ENCODE peak calls at places on chromosomes 4 and X, in six cellular contexts. G, R, P, K, J and H are unnamed samples.

GRCh38 chrX:51292421-51292820 is 40.2 kb upstream of the NUDT10 start:
- DNase-seq in J (no peak), K (no peak), G (no peak), R (no peak), P (no peak), H (no peak)

GRCh38 chr4:38470708-38471262 is 193.2 kb upstream of the KLF3 start:
- DNase-seq in G (no peak), P (no peak), J (no peak), K (no peak), R (no peak), H (no peak)

GRCh38 chr4:95432466-95432865 is 116.3 kb downstream of the UNC5C start:
- DNase-seq in K (no peak), P (no peak), G (no peak), R (no peak), J (no peak), H (no peak)

GRCh38 chr4:176953021-176953420 is 160.3 kb upstream of the VEGFC start:
- DNase-seq in J (no peak), P (no peak), K (no peak), R (no peak), G (no peak), H (no peak)

GRCh38 chr4:43242611-43243010 is 350.1 kb downstream of the GRXCR1 start:
- DNase-seq in P (no peak), J (no peak), R (no peak), K (no peak), G (no peak), H (no peak)

GRCh38 chrX:69021095-69021494 is 144.2 kb downstream of the PJA1 start:
- DNase-seq in P (no peak), G (peak; percentile 39), R (no peak), K (no peak), J (no peak), H (no peak)

GRCh38 chrX:104270916-104271512 is 16.3 kb upstream of the ESX1 start:
- DNase-seq in K (peak; percentile 3), R (no peak), J (peak; percentile 43), G (peak; percentile 74), P (peak; percentile 42), H (no peak)

GRCh38 chr4:2591189-2591588 is 54.7 kb downstream of the FAM193A start:
- DNase-seq in J (peak; percentile 45), G (no peak), P (no peak), R (no peak), K (peak; percentile 9), H (no peak)

GRCh38 chr4:70269674-70270073 is 27.3 kb downstream of the CSN3 start:
- DNase-seq in P (no peak), J (no peak), K (no peak), G (no peak), R (no peak), H (no peak)

GRCh38 chrX:13888284-13888683 is 71.4 kb upstream of the GPM6B start:
- DNase-seq in K (no peak), J (no peak), P (no peak), R (no peak), G (no peak), H (no peak)